ENCODE peak calls at places on chromosome 20, in eight cellular contexts. R is GM10248; B is EL; M is HCEC 1CT; F is progenitor cell of endocrine pancreas; Q is effector memory CD8-positive, alpha-beta T cell; S is IMR-90; E is GM12865. U is an unnamed sample.
A peak's percentile ranks its signal among the peaks of the same experiment; 100 is the strongest.

GRCh38 chr20:57451759-57452661 is 60.8 kb downstream of the RBM38 start:
- DNase-seq in R (no peak), B (no peak), M (no peak), F (no peak), Q (no peak), S (no peak), E (peak; percentile 53), U (peak; percentile 18)

GRCh38 chr20:35618372-35619131 is 2.9 kb downstream of the SPAG4 start:
- DNase-seq in R (no peak), B (peak; percentile 50), M (peak; percentile 18), F (no peak), Q (no peak), S (peak; percentile 23), E (peak; percentile 39), U (no peak)

GRCh38 chr20:64038252-64038578 is 2.2 kb downstream of the C20orf204 start:
- DNase-seq in R (no peak), B (no peak), M (no peak), F (no peak), Q (no peak), S (no peak), E (peak; percentile 77), U (no peak)

GRCh38 chr20:20338133-20338730 is 29.7 kb upstream of the INSM1 start:
- DNase-seq in R (no peak), B (no peak), M (no peak), F (no peak), Q (no peak), S (no peak), E (no peak), U (no peak)

GRCh38 chr20:35571566-35571965 is 29.7 kb downstream of the ERGIC3 start:
- DNase-seq in R (no peak), B (no peak), M (no peak), F (no peak), Q (no peak), S (no peak), E (no peak), U (no peak)

GRCh38 chr20:34627458-34627857 is 49.4 kb downstream of the PIGU start:
- DNase-seq in R (no peak), B (no peak), M (no peak), F (no peak), Q (no peak), S (no peak), E (no peak), U (no peak)

GRCh38 chr20:44732327-44732726 is 13.3 kb upstream of the KCNK15 start:
- DNase-seq in R (no peak), B (no peak), M (no peak), F (no peak), Q (no peak), S (no peak), E (peak; percentile 47), U (no peak)

GRCh38 chr20:4812641-4813075 is 90.9 kb downstream of the PRND start:
- DNase-seq in R (no peak), B (no peak), M (no peak), F (no peak), Q (no peak), S (no peak), E (peak; percentile 61), U (no peak)

GRCh38 chr20:13142143-13142542 is 78.9 kb upstream of the ISM1 start:
- DNase-seq in R (no peak), B (peak; percentile 23), M (peak; percentile 27), F (no peak), Q (no peak), S (no peak), E (no peak), U (peak; percentile 33)

GRCh38 chr20:6994452-6994851 is 227.0 kb downstream of the BMP2 start:
- DNase-seq in R (no peak), B (no peak), M (no peak), F (no peak), Q (no peak), S (no peak), E (no peak), U (peak; percentile 6)

GRCh38 chr20:380763-381580 is 412 bp downstream of the TRIB3 start:
- DNase-seq in R (peak; percentile 80), B (peak; percentile 68), M (peak; percentile 52), F (peak; percentile 65), Q (peak; percentile 50), S (peak; percentile 57), E (peak; percentile 81), U (peak; percentile 46)

GRCh38 chr20:10673831-10674683 is at the start of gene JAG1:
- DNase-seq in R (peak; percentile 93), B (peak; percentile 95), M (peak; percentile 87), F (peak; percentile 94), Q (peak; percentile 23), S (peak; percentile 95), E (peak; percentile 94), U (peak; percentile 93)

GRCh38 chr20:41927189-41927588 is 309.0 kb upstream of the CHD6 start:
- DNase-seq in R (no peak), B (no peak), M (no peak), F (no peak), Q (no peak), S (no peak), E (no peak), U (no peak)

U was measured in foreskin fibroblast.